ENCODE peak calls at places on chromosomes 11 and 22, in six cellular contexts. S is dermis blood vessel endothelial cell; G is stimulated activated CD4-positive, alpha-beta T cell treated with anti-CD3 and anti-CD28 coated beads, Interleukin-1b, Interleukin-23, amount 100 ng/mL, for 24 hours; Q is heart left ventricle; B is activated CD4-positive, alpha-beta T cell treated with anti-CD3 and anti-CD28 coated beads, Interleukin-2, amount 10 ng/mL, durations not matched to agents 7 days and 5 days; R is uterus. T is an unnamed sample.

GRCh38 chr22:46549971-46550641 is 12.7 kb upstream of the CELSR1 start:
- DNase-seq in G (no peak), B (no peak), R (no peak), Q (no peak), S (no peak), T (no peak)

GRCh38 chr11:77101043-77101537 is 1.6 kb upstream of the OMP start:
- DNase-seq in S (peak; percentile 70), G (no peak), R (no peak), B (peak; percentile 14), Q (no peak), T (peak; percentile 74)

GRCh38 chr22:31272522-31273446 is 19.5 kb downstream of the PIK3IP1 start:
- DNase-seq in Q (peak; percentile 44), B (peak; percentile 66), G (no peak), S (peak; percentile 83), R (peak; percentile 65), T (peak; percentile 91)

GRCh38 chr22:42699281-42699681 is 21.4 kb downstream of the A4GALT start:
- DNase-seq in B (no peak), R (no peak), S (no peak), G (no peak), Q (no peak), T (no peak)

GRCh38 chr11:12269446-12270214 is 107.7 kb upstream of the PARVA start:
- DNase-seq in S (no peak), Q (no peak), R (no peak), B (no peak), G (no peak), T (no peak)

GRCh38 chr11:69348414-69349235 is 54.7 kb downstream of the MYEOV start:
- DNase-seq in Q (no peak), R (no peak), G (no peak), B (no peak), S (no peak), T (no peak)

GRCh38 chr22:43260818-43261217 is 73.9 kb upstream of the TTLL12 start:
- DNase-seq in G (no peak), B (no peak), S (no peak), Q (no peak), R (no peak), T (no peak)

GRCh38 chr22:43570531-43571144 is 158.8 kb downstream of the MPPED1 start:
- DNase-seq in G (no peak), R (no peak), Q (no peak), B (no peak), S (no peak), T (peak; percentile 21)

GRCh38 chr11:102421262-102421661 is 31.3 kb downstream of the TMEM123 start:
- DNase-seq in G (no peak), Q (no peak), B (no peak), S (no peak), R (no peak), T (no peak)

T was measured in GM23338.